ENCODE peak calls at places on chromosome 4, in nine cellular contexts. K is neural progenitor cell, S is adrenal gland, R is fibroblast of lung, A is right cardiac atrium, X is esophagus squamous epithelium, W is iPS DF 6.9, I is lung, C is cardiac muscle cell. N is an unnamed sample.

GRCh38 chr4:6228158-6229067 is 28.1 kb upstream of the JAKMIP1 start:
- DNase-seq in K (no peak), S (no peak), R (no peak), A (no peak), X (no peak), W (no peak), I (no peak), C (no peak), N (no peak)

GRCh38 chr4:153950100-153950979 is 161.5 kb upstream of the SFRP2 start:
- DNase-seq in K (no peak), S (no peak), R (no peak), A (no peak), X (no peak), W (no peak), I (no peak), C (no peak), N (no peak)

GRCh38 chr4:48103483-48104139 is 30.4 kb downstream of the TXK start:
- DNase-seq in K (no peak), S (no peak), R (no peak), A (no peak), X (no peak), W (no peak), I (no peak), C (no peak), N (no peak)

GRCh38 chr4:48944659-48945290 is 38.2 kb upstream of the OCIAD2 start:
- DNase-seq in K (peak), S (no peak), R (no peak), A (no peak), X (no peak), W (no peak), I (no peak), C (no peak), N (no peak)

GRCh38 chr4:3323071-3323481 is 30.3 kb downstream of the RGS12 start:
- DNase-seq in K (no peak), S (no peak), R (no peak), A (no peak), X (no peak), W (no peak), I (no peak), C (no peak), N (no peak)

GRCh38 chr4:87117051-87117729 is 103.2 kb downstream of the KLHL8 start:
- DNase-seq in K (peak), S (no peak), R (no peak), A (no peak), X (no peak), W (no peak), I (no peak), C (no peak), N (no peak)

GRCh38 chr4:46196086-46196485 is 72.2 kb upstream of the GABRG1 start:
- DNase-seq in K (no peak), S (no peak), R (no peak), A (no peak), X (no peak), W (no peak), I (no peak), C (no peak), N (no peak)

GRCh38 chr4:105709081-105709450 is 482 bp downstream of the GSTCD start:
- DNase-seq in K (peak), S (peak), R (peak), A (no peak), X (no peak), W (peak), I (no peak), C (peak), N (no peak)

GRCh38 chr4:94595880-94596483 is 144.2 kb downstream of the PDLIM5 start:
- DNase-seq in K (peak), S (no peak), R (peak), A (no peak), X (no peak), W (no peak), I (no peak), C (peak), N (no peak)

GRCh38 chr4:2218436-2218835 is 23.5 kb downstream of the HAUS3 start:
- DNase-seq in K (no peak), S (no peak), R (no peak), A (no peak), X (no peak), W (no peak), I (no peak), C (no peak), N (no peak)

DNA sequence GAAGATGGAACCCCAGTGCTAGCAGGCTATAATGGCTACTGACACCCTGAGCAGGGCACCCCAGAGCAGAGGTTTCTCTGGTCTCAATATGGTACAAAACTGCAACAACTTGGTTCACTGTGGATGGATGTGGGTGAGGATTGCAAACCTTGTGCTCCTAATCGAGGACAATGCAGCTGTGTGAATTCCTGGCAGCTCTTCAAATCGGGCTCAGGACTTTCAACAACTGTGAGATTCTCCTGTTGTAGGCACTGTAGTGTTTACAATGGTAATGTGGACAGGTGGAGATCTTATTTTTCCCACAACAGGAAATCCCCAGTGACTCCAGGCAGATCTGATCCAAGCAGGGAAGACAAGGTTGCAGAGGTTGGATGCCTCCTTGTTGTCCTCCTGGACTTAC is 101.5 kb downstream of the RCHY1 start:
- DNase-seq in K (no peak), S (no peak), R (no peak), A (no peak), X (no peak), W (no peak), I (no peak), C (no peak), N (no peak)
- H3K27ac ChIP-seq in K (no peak), S (no peak), R (no peak), A (no peak), X (no peak), W (no peak), I (no peak), C (no peak), N (no peak)

GRCh38 chr4:25448379-25449109 is 71.5 kb downstream of the ANAPC4 start:
- DNase-seq in K (peak), S (no peak), R (no peak), A (no peak), X (no peak), W (no peak), I (no peak), C (no peak), N (no peak)

GRCh38 chr4:25450491-25450901 is 73.4 kb downstream of the ANAPC4 start:
- DNase-seq in K (no peak), S (no peak), R (no peak), A (no peak), X (no peak), W (no peak), I (no peak), C (no peak), N (no peak)

GRCh38 chr4:25451676-25452075 is 74.6 kb downstream of the ANAPC4 start:
- DNase-seq in K (no peak), S (no peak), R (no peak), A (no peak), X (no peak), W (no peak), I (no peak), C (no peak), N (no peak)

GRCh38 chr4:25449270-25449669 is 72.2 kb downstream of the ANAPC4 start:
- DNase-seq in K (no peak), S (no peak), R (no peak), A (no peak), X (no peak), W (no peak), I (no peak), C (no peak), N (no peak)

DNA sequence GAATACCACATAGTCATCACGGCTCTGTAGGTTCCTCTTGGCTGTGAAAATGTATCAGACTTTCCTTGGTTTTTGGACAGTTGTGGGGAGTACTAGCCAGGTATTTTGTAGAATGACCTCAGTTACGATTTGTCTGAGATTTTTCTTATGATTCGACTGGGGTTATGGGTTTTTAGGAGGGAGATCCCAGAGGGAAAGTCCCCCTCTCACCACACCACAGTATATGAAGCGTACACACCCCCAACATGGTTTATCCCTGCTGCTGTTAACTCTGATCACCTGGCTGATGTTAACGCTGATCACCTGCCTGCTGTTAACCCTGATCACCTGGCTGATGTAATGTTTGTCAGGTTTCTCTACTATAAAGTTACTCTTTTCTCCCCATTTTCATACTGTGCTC is 72.6 kb downstream of the ANAPC4 start:
- DNase-seq in K (no peak), S (no peak), R (no peak), A (no peak), X (no peak), W (no peak), I (no peak), C (no peak), N (no peak)
- H3K27ac ChIP-seq in K (no peak), S (no peak), R (no peak), A (no peak), X (no peak), W (no peak), I (no peak), C (no peak), N (no peak)

GRCh38 chr4:100184787-100185186 is 5.5 kb downstream of the DDIT4L start:
- DNase-seq in K (no peak), S (no peak), R (no peak), A (no peak), X (no peak), W (no peak), I (no peak), C (no peak), N (no peak)

GRCh38 chr4:100190643-100191600 is 654 bp upstream of the DDIT4L start:
- DNase-seq in K (peak), S (no peak), R (peak), A (peak), X (no peak), W (no peak), I (no peak), C (peak), N (no peak)

GRCh38 chr4:100187781-100188180 is 2.5 kb downstream of the DDIT4L start:
- DNase-seq in K (no peak), S (no peak), R (no peak), A (no peak), X (no peak), W (no peak), I (no peak), C (no peak), N (no peak)

GRCh38 chr4:100188829-100189228 is 1.4 kb downstream of the DDIT4L start:
- DNase-seq in K (no peak), S (no peak), R (no peak), A (no peak), X (no peak), W (no peak), I (no peak), C (peak), N (no peak)

DNA sequence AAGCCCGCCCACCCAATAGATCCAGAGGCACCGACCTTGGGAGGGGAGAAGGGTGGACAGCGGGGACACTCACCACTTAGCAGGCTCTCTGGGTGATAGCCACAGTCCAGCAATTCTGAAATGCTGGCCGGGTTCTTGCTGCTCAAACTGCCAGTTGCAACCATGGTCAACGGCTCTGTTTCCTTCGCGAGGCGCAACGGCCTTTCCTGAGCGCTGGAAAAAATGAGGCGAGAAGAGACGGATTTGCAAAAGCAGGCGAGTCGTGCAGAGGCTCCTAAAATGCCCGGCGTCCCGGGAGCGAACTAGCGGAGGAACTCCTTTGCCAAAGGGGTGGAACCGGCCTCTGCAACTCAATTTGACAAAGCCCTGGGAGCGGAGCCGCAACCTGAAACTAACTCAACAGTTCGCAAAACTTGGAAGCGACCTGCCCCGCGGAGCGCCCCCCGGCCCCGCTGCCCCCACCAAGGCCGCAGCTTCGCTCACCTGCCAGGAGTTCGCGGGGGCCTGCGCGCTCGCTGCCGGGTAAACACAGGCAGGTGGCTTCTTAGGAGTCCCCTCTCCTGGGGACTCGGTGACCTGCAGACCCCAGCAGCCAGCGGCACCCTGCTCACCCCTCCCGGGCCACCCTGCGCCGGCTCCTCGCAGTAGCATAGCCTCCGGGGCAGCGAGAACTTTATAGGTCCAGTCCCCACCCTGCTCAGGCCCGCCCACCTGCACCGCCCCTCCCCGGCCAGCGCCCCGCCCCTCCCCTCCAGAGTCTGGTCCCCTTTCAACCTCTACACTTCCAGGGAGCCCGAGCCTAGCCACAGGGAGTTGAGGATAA is at the start of gene DDIT4L:
- DNase-seq in K (peak), S (peak), R (peak), A (peak), X (no peak), W (no peak), I (peak), C (peak), N (no peak)
- H3K27ac ChIP-seq in K (no peak), S (no peak), R (no peak), A (no peak), X (peak), W (no peak), I (no peak), C (no peak), N (no peak)

GRCh38 chr4:123018391-123018755 is 96.0 kb upstream of the NUDT6 start:
- DNase-seq in K (no peak), S (no peak), R (no peak), A (no peak), X (no peak), W (no peak), I (no peak), C (no peak), N (no peak)
- H3K27ac ChIP-seq in K (no peak), S (no peak), R (no peak), A (no peak), X (no peak), W (no peak), I (no peak), C (no peak), N (peak)